ENCODE peak calls at places on chromosomes 4 and X, in eight cellular contexts. P is dermis blood vessel endothelial cell; J is bronchial epithelial cell; C is occipital lobe; M is AG04449; A is H54; U is cardiac muscle cell; I is activated CD8-positive, alpha-beta memory T cell treated with anti-CD3 and anti-CD28 coated beads for 48 hours. Z is an unnamed sample.

GRCh38 chr4:121794505-121795192 is 6.5 kb upstream of the EXOSC9 start:
- DNase-seq in P (no peak), J (no peak), C (no peak), M (no peak), A (no peak), U (peak), I (no peak), Z (no peak)

GRCh38 chr4:169362607-169363006 is 91.9 kb upstream of the SH3RF1 start:
- DNase-seq in P (no peak), J (no peak), C (no peak), M (no peak), A (no peak), U (no peak), I (no peak), Z (no peak)

GRCh38 chrX:13647709-13648212 is 5.2 kb upstream of the TCEANC start:
- DNase-seq in P (peak), J (no peak), C (no peak), M (no peak), A (no peak), U (peak), I (no peak), Z (no peak)

GRCh38 chr4:26272654-26273307 is 48.0 kb upstream of the RBPJ start:
- DNase-seq in P (no peak), J (no peak), C (no peak), M (no peak), A (no peak), U (no peak), I (no peak), Z (no peak)

GRCh38 chr4:184838249-184839074 is 12.7 kb upstream of the ACSL1 start:
- DNase-seq in P (no peak), J (no peak), C (no peak), M (no peak), A (no peak), U (no peak), I (no peak), Z (no peak)

GRCh38 chr4:107721436-107722090 is 1.5 kb upstream of the PAPSS1 start:
- DNase-seq in P (no peak), J (no peak), C (no peak), M (no peak), A (no peak), U (peak), I (peak), Z (peak)

GRCh38 chr4:42371306-42372063 is 25.8 kb upstream of the SHISA3 start:
- DNase-seq in P (peak), J (peak), C (no peak), M (peak), A (peak), U (peak), I (no peak), Z (peak)

GRCh38 chr4:110621839-110622751 is 782 bp downstream of the PITX2 start:
- DNase-seq in P (peak), J (no peak), C (no peak), M (no peak), A (no peak), U (no peak), I (no peak), Z (peak)

GRCh38 chr4:4395849-4396627 is 9.1 kb downstream of the NSG1 start:
- DNase-seq in P (peak), J (no peak), C (peak), M (no peak), A (no peak), U (peak), I (no peak), Z (peak)

GRCh38 chrX:76148753-76149152 is 24.1 kb upstream of the PBDC1 start:
- DNase-seq in P (peak), J (peak), C (no peak), M (no peak), A (no peak), U (peak), I (no peak), Z (peak)

GRCh38 chr4:118076958-118077766 is 42.9 kb downstream of the NDST3 start:
- DNase-seq in P (peak), J (peak), C (no peak), M (no peak), A (no peak), U (no peak), I (no peak), Z (peak)

GRCh38 chr4:89800527-89801103 is 36.3 kb downstream of the SNCA start:
- DNase-seq in P (peak), J (peak), C (no peak), M (no peak), A (peak), U (no peak), I (no peak), Z (no peak)

GRCh38 chr4:99362768-99363167 is 10.2 kb upstream of the ADH1C start:
- DNase-seq in P (no peak), J (no peak), C (no peak), M (no peak), A (no peak), U (no peak), I (no peak), Z (no peak)

GRCh38 chrX:134526399-134526798 is 66.4 kb downstream of the HPRT1 start:
- DNase-seq in P (no peak), J (no peak), C (no peak), M (no peak), A (no peak), U (no peak), I (no peak), Z (no peak)

GRCh38 chr4:106315476-106315967 is 487 bp downstream of the TBCK start:
- DNase-seq in P (peak), J (peak), C (peak), M (no peak), A (peak), U (no peak), I (peak), Z (peak)

Z was measured in OCI-LY7.